ENCODE peak calls at places on chromosomes 4 and X, in four cellular contexts. V is left ventricle myocardium inferior; D is aorta; X is CD8-positive, alpha-beta T cell. T is an unnamed sample.

GRCh38 chr4:122823476-122823875 is 3.2 kb upstream of the FGF2 start:
- DNase-seq in V (no peak), D (no peak), X (no peak), T (no peak)

GRCh38 chrX:48025561-48025960 is 18.8 kb downstream of the SPACA5 start:
- DNase-seq in V (no peak), D (no peak), X (no peak), T (peak; percentile 42)

GRCh38 chr4:47863486-47863885 is 25.6 kb upstream of the CORIN start:
- DNase-seq in V (no peak), D (no peak), X (no peak), T (no peak)

GRCh38 chr4:32161382-32161781 is 1441.2 kb downstream of the PCDH7 start:
- DNase-seq in V (no peak), D (no peak), X (no peak), T (no peak)

GRCh38 chr4:167274346-167274745 is 40.1 kb upstream of the SPOCK3 start:
- DNase-seq in V (no peak), D (no peak), X (no peak), T (no peak)

GRCh38 chr4:53702334-53703266 is 111.3 kb upstream of the LNX1 start:
- DNase-seq in V (peak; percentile 89), D (peak; percentile 90), X (no peak), T (peak; percentile 87)

GRCh38 chr4:118327554-118328241 is 25.1 kb downstream of the PRSS12 start:
- DNase-seq in V (no peak), D (no peak), X (no peak), T (no peak)

GRCh38 chr4:138952405-138952804 is 63.2 kb upstream of the NOCT start:
- DNase-seq in V (no peak), D (no peak), X (no peak), T (no peak)

GRCh38 chrX:4547218-4547836 is 833.9 kb upstream of the PRKX start:
- DNase-seq in V (no peak), D (peak; percentile 70), X (no peak), T (no peak)

GRCh38 chrX:51395807-51396728 is 63.4 kb downstream of the NUDT10 start:
- DNase-seq in V (no peak), D (peak; percentile 77), X (peak; percentile 38), T (no peak)

DNA sequence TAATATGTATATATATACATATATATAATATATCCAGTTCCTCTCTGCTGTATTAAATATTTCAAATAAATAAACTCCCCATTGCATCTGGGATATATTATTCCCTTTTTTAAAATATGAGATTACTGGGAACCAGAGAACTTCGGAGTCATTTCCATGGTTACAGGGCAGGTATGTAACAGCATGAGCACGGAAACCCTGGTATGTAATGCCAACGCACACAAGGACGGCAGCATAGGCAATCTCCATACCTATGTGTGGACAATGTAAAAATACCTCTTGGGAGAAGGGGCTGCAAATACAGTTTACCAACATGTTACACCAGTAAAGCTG is 62.8 kb downstream of the NUDT10 start:
- DNase-seq in V (no peak), D (no peak), X (no peak), T (no peak)
- H3K4me3 ChIP-seq in V (peak overlapping the region; percentile 61), D (peak overlapping the region; percentile 32), X (peak overlapping the region; percentile 85), T (peak overlapping the region; percentile 54)

DNA sequence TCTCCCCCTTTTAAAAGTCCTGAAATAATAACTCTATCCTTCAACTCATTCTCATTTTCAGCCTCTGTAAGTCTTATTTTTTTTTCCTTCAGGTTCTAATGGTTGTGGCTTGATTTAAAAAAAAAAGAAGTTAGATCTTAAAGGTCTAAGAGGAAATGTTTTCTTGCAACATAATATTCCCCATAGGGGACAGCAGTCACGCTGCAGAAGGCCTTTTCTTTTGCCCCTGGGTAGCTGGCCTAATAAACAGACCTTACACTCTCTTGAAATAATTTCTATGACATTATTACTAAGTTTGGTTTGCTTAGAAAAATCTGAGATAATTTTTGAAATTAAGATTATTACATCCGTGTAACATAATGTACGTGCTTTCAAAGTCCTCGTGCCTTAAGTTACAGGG is 564.1 kb upstream of the SPANXN1 start:
- DNase-seq in V (no peak), D (no peak), X (no peak), T (no peak)
- H3K27ac ChIP-seq in V (no peak overlapping the region), D (no peak overlapping the region), X (no peak overlapping the region), T (no peak overlapping the region)

DNA sequence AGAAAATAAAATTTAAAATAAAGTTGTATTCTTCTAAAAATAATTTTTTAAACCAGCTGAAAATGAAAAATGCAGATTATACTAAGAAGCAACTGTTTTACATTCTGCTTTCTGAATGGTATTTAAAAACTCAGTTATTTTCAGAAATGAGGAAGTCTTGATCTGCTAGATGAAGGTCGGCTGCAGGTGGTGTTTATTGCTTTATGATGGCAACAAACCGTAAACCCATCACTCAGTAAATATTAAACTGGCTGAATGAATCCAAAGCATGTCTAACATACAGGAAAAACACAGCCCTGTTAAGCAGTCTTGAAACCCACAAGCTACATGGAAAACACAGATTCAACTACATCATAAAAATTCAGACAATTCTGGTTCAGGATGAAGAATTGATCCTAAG is 29.3 kb downstream of the DYNLT3 start:
- DNase-seq in V (no peak), D (no peak), X (no peak), T (no peak)
- H3K4me3 ChIP-seq in V (no peak overlapping the region), D (no peak overlapping the region), X (no peak overlapping the region), T (no peak overlapping the region)

GRCh38 chrX:23784487-23785301 is 1.7 kb downstream of the SAT1 start:
- DNase-seq in V (no peak), D (no peak), X (no peak), T (no peak)

GRCh38 chrX:23785564-23785963 is 2.6 kb downstream of the SAT1 start:
- DNase-seq in V (no peak), D (no peak), X (no peak), T (no peak)

GRCh38 chrX:23782455-23782854 is 518 bp upstream of the SAT1 start:
- DNase-seq in V (no peak), D (no peak), X (no peak), T (no peak)

GRCh38 chrX:23782863-23783568 is at the start of gene SAT1:
- DNase-seq in V (peak; percentile 95), D (peak; percentile 98), X (peak; percentile 86), T (peak; percentile 94)

GRCh38 chrX:23783569-23784486 is 855 bp downstream of the SAT1 start:
- DNase-seq in V (no peak), D (no peak), X (no peak), T (no peak)
- H3K27ac ChIP-seq in V (peak overlapping the region; percentile 95), D (peak overlapping the region; percentile 7), X (peak overlapping the region; percentile 96), T (peak overlapping the region; percentile 95)

DNA sequence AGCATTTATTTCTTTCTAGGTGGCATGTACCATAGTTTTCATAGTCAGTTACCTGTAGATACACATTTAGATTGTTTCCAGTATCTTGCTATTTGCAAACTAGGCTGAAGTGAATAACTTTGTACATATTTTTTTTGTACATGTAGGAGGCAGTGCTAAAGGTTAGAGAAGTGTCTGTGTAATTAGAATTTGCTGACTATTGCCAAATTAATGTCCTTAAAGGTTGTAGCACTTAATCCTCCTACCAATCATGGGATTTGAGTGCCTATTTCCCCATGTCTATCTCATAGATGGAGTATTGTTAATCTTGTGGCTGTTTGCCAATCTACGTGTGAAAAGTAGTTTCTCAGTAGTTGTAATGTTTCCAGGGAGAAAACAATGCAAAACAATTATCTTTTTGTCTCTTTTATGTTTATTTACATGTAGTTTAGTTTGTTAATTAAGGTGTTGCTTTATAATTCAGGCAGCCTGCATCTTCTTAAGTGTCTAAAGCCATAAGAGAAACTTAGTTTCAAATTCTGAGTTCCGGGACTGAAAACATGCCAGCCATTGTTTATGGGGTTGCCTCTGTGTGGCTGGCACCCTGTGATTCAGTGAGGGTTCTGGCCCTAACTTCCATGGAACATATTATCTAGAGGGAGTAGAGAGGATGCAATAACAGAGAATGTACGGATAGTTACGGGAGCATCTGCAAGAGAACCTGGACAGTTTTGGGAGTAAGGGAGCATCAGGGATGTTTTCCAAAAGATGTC is 142.4 kb downstream of the KLHL8 start:
- DNase-seq in V (no peak), D (no peak), X (no peak), T (no peak)
- H3K4me3 ChIP-seq in V (peak overlapping the region; percentile 9), D (no peak overlapping the region), X (no peak overlapping the region), T (no peak overlapping the region)

T was measured in tibial artery.